ENCODE peak calls at places on chromosomes 7 and 10, in five cellular contexts. L, Y, S, D and C are unnamed samples.

GRCh38 chr7:26593405-26593804 is 271.0 kb downstream of the SKAP2 start:
- DNase-seq in L (no peak), Y (no peak), S (no peak), D (no peak), C (no peak)

GRCh38 chr10:45404087-45404769 is 30.2 kb downstream of the ALOX5 start:
- DNase-seq in L (no peak), Y (peak), S (no peak), D (no peak), C (no peak)

GRCh38 chr10:3065622-3066021 is 1.7 kb upstream of the PFKP start:
- DNase-seq in L (no peak), Y (no peak), S (no peak), D (peak), C (no peak)

GRCh38 chr10:12243860-12244620 is 48.1 kb downstream of the CDC123 start:
- DNase-seq in L (peak), Y (peak), S (no peak), D (no peak), C (no peak)

GRCh38 chr7:1569016-1569415 is 816 bp downstream of the PSMG3 start:
- DNase-seq in L (no peak), Y (no peak), S (no peak), D (no peak), C (no peak)

GRCh38 chr10:97520520-97520919 is 21.8 kb downstream of the UBTD1 start:
- DNase-seq in L (no peak), Y (no peak), S (no peak), D (no peak), C (no peak)

GRCh38 chr10:119858063-119858462 is 14.6 kb downstream of the MCMBP start:
- DNase-seq in L (no peak), Y (no peak), S (no peak), D (no peak), C (no peak)

GRCh38 chr10:122844146-122844545 is 1.5 kb downstream of the CUZD1 start:
- DNase-seq in L (no peak), Y (no peak), S (no peak), D (no peak), C (no peak)

GRCh38 chr7:37448637-37449331 is at the start of gene ELMO1:
- DNase-seq in L (peak), Y (peak), S (peak), D (no peak), C (peak)

GRCh38 chr7:132243463-132243862 is 332.8 kb downstream of the PLXNA4 start:
- DNase-seq in L (no peak), Y (no peak), S (no peak), D (no peak), C (no peak)

GRCh38 chr10:133166828-133167692 is 7.0 kb downstream of the KNDC1 start:
- DNase-seq in L (no peak), Y (peak), S (no peak), D (no peak), C (no peak)

GRCh38 chr7:66078067-66078466 is 2.4 kb downstream of the ASL start:
- DNase-seq in L (no peak), Y (no peak), S (no peak), D (no peak), C (no peak)

GRCh38 chr10:95026461-95026860 is 42.8 kb downstream of the CYP2C8 start:
- DNase-seq in L (no peak), Y (no peak), S (no peak), D (no peak), C (no peak)

GRCh38 chr10:53161231-53161630 is 388.6 kb upstream of the MBL2 start:
- DNase-seq in L (no peak), Y (no peak), S (no peak), D (no peak), C (no peak)

GRCh38 chr10:49298666-49298989 is 342 bp upstream of the C10orf71 start:
- DNase-seq in L (no peak), Y (no peak), S (no peak), D (no peak), C (peak)

GRCh38 chr7:43646603-43647313 is 63.9 kb downstream of the STK17A start:
- DNase-seq in L (no peak), Y (peak), S (no peak), D (no peak), C (no peak)

GRCh38 chr7:137687556-137688280 is 159.1 kb downstream of the DGKI start:
- DNase-seq in L (no peak), Y (no peak), S (no peak), D (no peak), C (no peak)

GRCh38 chr7:143372070-143372469 is 9.1 kb upstream of the ZYX start:
- DNase-seq in L (no peak), Y (peak), S (no peak), D (no peak), C (no peak)